ENCODE peak calls at places on chromosome 2, in five cellular contexts. One of them, this sample, is unnamed.

GRCh38 chr2:24617431-24617830 is 126.4 kb downstream of the NCOA1 start:
- DNase-seq in GM12878: no peak
- DNase-seq in HepG2: no peak
- DNase-seq in H1: no peak
- DNase-seq in K562: no peak
- DNase-seq in this sample: no peak

GRCh38 chr2:160956243-160956802 is 203.9 kb upstream of the TANK start:
- DNase-seq in K562: no peak
- DNase-seq in GM12878: no peak
- DNase-seq in H1: no peak
- DNase-seq in HepG2: no peak
- DNase-seq in this sample: no peak

GRCh38 chr2:147567131-147567530 is 277.7 kb upstream of the ACVR2A start:
- DNase-seq in GM12878: no peak
- DNase-seq in H1: no peak
- DNase-seq in HepG2: no peak
- DNase-seq in K562: no peak
- DNase-seq in this sample: no peak

GRCh38 chr2:219292616-219293015 is 13.4 kb downstream of the DNAJB2 start:
- DNase-seq in HepG2: no peak
- DNase-seq in GM12878: no peak
- DNase-seq in K562: no peak
- DNase-seq in H1: no peak
- DNase-seq in this sample: no peak

GRCh38 chr2:10303174-10303633 is 500 bp downstream of the HPCAL1 start:
- DNase-seq in K562: no peak
- DNase-seq in H1: no peak
- DNase-seq in HepG2: no peak
- DNase-seq in GM12878: no peak
- DNase-seq in this sample: no peak

GRCh38 chr2:228767196-228767595 is 503.9 kb downstream of the PID1 start:
- DNase-seq in H1: no peak
- DNase-seq in K562: no peak
- DNase-seq in GM12878: no peak
- DNase-seq in HepG2: no peak
- DNase-seq in this sample: no peak

GRCh38 chr2:119486886-119487285 is 37.4 kb downstream of the SCTR start:
- DNase-seq in H1: no peak
- DNase-seq in HepG2: no peak
- DNase-seq in GM12878: no peak
- DNase-seq in K562: no peak
- DNase-seq in this sample: no peak

GRCh38 chr2:73268831-73269685 is 15.2 kb downstream of the FBXO41 start:
- DNase-seq in K562: no peak
- DNase-seq in GM12878: no peak
- DNase-seq in HepG2: no peak
- DNase-seq in H1: peak; percentile 51
- DNase-seq in this sample: peak; percentile 92

GRCh38 chr2:111705206-111705605 is 178.8 kb downstream of the ANAPC1 start:
- DNase-seq in H1: no peak
- DNase-seq in K562: no peak
- DNase-seq in HepG2: no peak
- DNase-seq in GM12878: no peak
- DNase-seq in this sample: no peak

GRCh38 chr2:73106791-73107190 is 6.0 kb downstream of the RAB11FIP5 start:
- DNase-seq in HepG2: no peak
- DNase-seq in K562: no peak
- DNase-seq in H1: no peak
- DNase-seq in GM12878: no peak
- DNase-seq in this sample: no peak

GRCh38 chr2:46236006-46236875 is 61.0 kb upstream of the EPAS1 start:
- DNase-seq in GM12878: no peak
- DNase-seq in H1: no peak
- DNase-seq in K562: no peak
- DNase-seq in HepG2: no peak
- DNase-seq in this sample: no peak

GRCh38 chr2:95121150-95121494 is 486 bp downstream of the MRPS5 start:
- DNase-seq in GM12878: peak; percentile 8
- DNase-seq in K562: no peak
- DNase-seq in HepG2: peak; percentile 73
- DNase-seq in H1: no peak
- DNase-seq in this sample: no peak

GRCh38 chr2:177329035-177329434 is 63.5 kb upstream of the AGPS start:
- DNase-seq in H1: no peak
- DNase-seq in HepG2: no peak
- DNase-seq in K562: no peak
- DNase-seq in GM12878: no peak
- DNase-seq in this sample: no peak

GRCh38 chr2:177327065-177327464 is 62.5 kb upstream of the NFE2L2 start:
- DNase-seq in GM12878: no peak
- DNase-seq in H1: no peak
- DNase-seq in K562: no peak
- DNase-seq in HepG2: no peak
- DNase-seq in this sample: no peak

GRCh38 chr2:177326005-177326404 is 61.5 kb upstream of the NFE2L2 start:
- DNase-seq in K562: no peak
- DNase-seq in GM12878: no peak
- DNase-seq in H1: no peak
- DNase-seq in HepG2: no peak
- DNase-seq in this sample: no peak

GRCh38 chr2:177326591-177326990 is 62.1 kb upstream of the NFE2L2 start:
- DNase-seq in K562: no peak
- DNase-seq in H1: no peak
- DNase-seq in GM12878: no peak
- DNase-seq in HepG2: no peak
- DNase-seq in this sample: no peak

GRCh38 chr2:177328056-177328455 is 63.5 kb upstream of the NFE2L2 start:
- DNase-seq in H1: no peak
- DNase-seq in HepG2: no peak
- DNase-seq in GM12878: no peak
- DNase-seq in K562: no peak
- DNase-seq in this sample: no peak
- TF ChIP-seq CREB1 in H1: no peak
- TF ChIP-seq CREB1 in HepG2: no peak
- TF ChIP-seq CREB1 in GM12878: no peak
- TF ChIP-seq CREB1 in K562: no peak
- TF ChIP-seq CREB1 in this sample: no peak

GRCh38 chr2:202035089-202035940 is 1.7 kb downstream of the FZD7 start:
- DNase-seq in GM12878: no peak
- DNase-seq in K562: no peak
- DNase-seq in HepG2: no peak
- DNase-seq in H1: no peak
- DNase-seq in this sample: peak; percentile 64
- TF ChIP-seq EZH2 in GM12878: no peak
- TF ChIP-seq EZH2 in K562: no peak
- TF ChIP-seq EZH2 in HepG2: no peak
- TF ChIP-seq EZH2 in H1: no peak
- TF ChIP-seq EZH2 in this sample: no peak

DNA sequence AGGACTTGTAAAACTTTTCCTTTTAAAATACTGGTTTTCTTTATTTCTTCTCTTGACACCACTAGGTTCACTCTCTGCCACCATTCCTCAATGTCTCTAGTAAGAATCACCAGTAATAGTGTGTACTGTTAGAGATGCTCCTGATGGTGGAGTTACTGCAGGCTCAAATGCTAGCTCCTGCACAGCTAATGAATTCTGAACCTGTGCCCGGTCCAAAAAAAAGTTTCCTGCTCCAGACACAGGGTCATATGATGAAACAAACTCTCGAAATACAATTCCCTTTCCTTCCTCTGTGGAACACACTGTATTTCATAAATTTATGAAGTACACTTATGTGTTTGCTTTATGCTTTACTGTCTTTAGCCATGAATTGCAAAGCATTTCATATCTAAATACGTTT is 19.2 kb downstream of the PMS1 start:
- DNase-seq in H1: no peak
- DNase-seq in HepG2: no peak
- DNase-seq in K562: no peak
- DNase-seq in GM12878: no peak
- DNase-seq in this sample: no peak
- H3K27ac ChIP-seq in H1: no peak overlapping the region
- H3K27ac ChIP-seq in HepG2: no peak overlapping the region
- H3K27ac ChIP-seq in K562: no peak overlapping the region
- H3K27ac ChIP-seq in GM12878: no peak overlapping the region
- H3K27ac ChIP-seq in this sample: no peak overlapping the region

GRCh38 chr2:84846041-84846663 is 34.7 kb downstream of the TRABD2A start:
- DNase-seq in H1: no peak
- DNase-seq in GM12878: no peak
- DNase-seq in K562: no peak
- DNase-seq in HepG2: no peak
- DNase-seq in this sample: no peak
- TF ChIP-seq CREB1 in H1: no peak
- TF ChIP-seq CREB1 in GM12878: no peak
- TF ChIP-seq CREB1 in K562: no peak
- TF ChIP-seq CREB1 in HepG2: no peak
- TF ChIP-seq CREB1 in this sample: no peak

DNA sequence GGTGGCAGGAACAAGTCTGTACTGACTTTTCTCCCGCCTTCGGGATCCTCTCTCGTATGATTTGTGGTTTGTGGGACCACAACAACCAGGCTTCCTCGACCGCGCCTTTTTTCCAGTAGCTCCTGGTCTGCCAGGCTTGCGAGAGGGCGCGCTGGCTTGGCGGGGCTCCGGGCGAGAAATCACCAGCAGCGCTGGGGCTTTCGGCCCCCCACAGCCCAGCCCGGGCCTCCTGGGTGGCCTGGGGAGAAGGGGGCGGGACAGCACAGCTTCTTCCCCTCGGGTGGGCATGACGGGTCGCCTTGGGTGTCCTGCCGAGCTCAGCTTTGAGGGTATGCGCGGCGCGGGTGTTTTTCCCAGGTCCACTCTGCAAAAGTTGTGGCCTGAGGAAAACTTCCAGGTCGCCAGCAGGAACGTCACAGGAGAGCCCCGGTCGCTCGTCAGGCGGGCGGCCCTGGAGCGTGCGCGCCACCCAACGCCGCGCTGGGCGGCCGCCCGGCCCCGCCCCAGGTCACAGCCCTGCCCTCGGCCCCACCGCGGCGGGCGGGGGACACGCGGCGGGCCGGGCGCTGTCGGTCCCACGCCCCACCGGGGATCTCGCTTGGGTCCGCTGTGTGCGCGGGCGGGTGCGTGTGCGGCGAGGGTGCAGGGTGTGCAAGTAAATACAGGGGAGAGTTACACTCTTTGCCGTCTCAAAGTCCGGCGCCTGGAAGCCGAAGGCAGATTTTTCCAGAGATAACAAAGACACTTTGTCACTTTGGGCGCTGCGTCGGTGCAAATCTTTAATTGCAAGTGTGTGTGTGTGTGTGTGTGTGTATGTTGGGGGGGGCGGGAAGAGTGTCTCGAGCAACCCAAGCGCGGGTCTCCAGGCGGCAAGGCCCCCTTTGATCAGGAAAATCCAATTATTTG is 728 bp upstream of the SP5 start:
- DNase-seq in HepG2: no peak
- DNase-seq in GM12878: no peak
- DNase-seq in H1: no peak
- DNase-seq in K562: peak; percentile 96
- DNase-seq in this sample: peak; percentile 51
- TF ChIP-seq EZH2 in HepG2: no peak
- TF ChIP-seq EZH2 in GM12878: no peak
- TF ChIP-seq EZH2 in H1: no peak
- TF ChIP-seq EZH2 in K562: no peak
- TF ChIP-seq EZH2 in this sample: peak; percentile 96

GRCh38 chr2:101843471-101843870 is 146.0 kb downstream of the MAP4K4 start:
- DNase-seq in HepG2: no peak
- DNase-seq in K562: no peak
- DNase-seq in GM12878: no peak
- DNase-seq in H1: no peak
- DNase-seq in this sample: no peak

GRCh38 chr2:101844055-101844635 is 146.6 kb downstream of the MAP4K4 start:
- DNase-seq in HepG2: no peak
- DNase-seq in H1: no peak
- DNase-seq in K562: no peak
- DNase-seq in GM12878: no peak
- DNase-seq in this sample: no peak

GRCh38 chr2:101842471-101842870 is 145.0 kb downstream of the MAP4K4 start:
- DNase-seq in K562: no peak
- DNase-seq in GM12878: no peak
- DNase-seq in H1: no peak
- DNase-seq in HepG2: no peak
- DNase-seq in this sample: no peak

GRCh38 chr2:101843048-101843447 is 145.5 kb downstream of the MAP4K4 start:
- DNase-seq in HepG2: no peak
- DNase-seq in GM12878: no peak
- DNase-seq in H1: no peak
- DNase-seq in K562: no peak
- DNase-seq in this sample: no peak

GRCh38 chr2:101841679-101842327 is 144.3 kb downstream of the MAP4K4 start:
- DNase-seq in K562: no peak
- DNase-seq in HepG2: no peak
- DNase-seq in H1: no peak
- DNase-seq in GM12878: no peak
- DNase-seq in this sample: no peak
- H3K27ac ChIP-seq in K562: no peak overlapping the region
- H3K27ac ChIP-seq in HepG2: no peak overlapping the region
- H3K27ac ChIP-seq in H1: no peak overlapping the region
- H3K27ac ChIP-seq in GM12878: no peak overlapping the region
- H3K27ac ChIP-seq in this sample: no peak overlapping the region

GRCh38 chr2:60998628-60999545 is 18.6 kb upstream of the PEX13 start:
- DNase-seq in K562: peak; percentile 29
- DNase-seq in H1: no peak
- DNase-seq in HepG2: peak; percentile 62
- DNase-seq in GM12878: no peak
- DNase-seq in this sample: peak; percentile 75
- TF ChIP-seq CREB1 in K562: no peak
- TF ChIP-seq CREB1 in H1: no peak
- TF ChIP-seq CREB1 in HepG2: no peak
- TF ChIP-seq CREB1 in GM12878: no peak
- TF ChIP-seq CREB1 in this sample: no peak

DNA sequence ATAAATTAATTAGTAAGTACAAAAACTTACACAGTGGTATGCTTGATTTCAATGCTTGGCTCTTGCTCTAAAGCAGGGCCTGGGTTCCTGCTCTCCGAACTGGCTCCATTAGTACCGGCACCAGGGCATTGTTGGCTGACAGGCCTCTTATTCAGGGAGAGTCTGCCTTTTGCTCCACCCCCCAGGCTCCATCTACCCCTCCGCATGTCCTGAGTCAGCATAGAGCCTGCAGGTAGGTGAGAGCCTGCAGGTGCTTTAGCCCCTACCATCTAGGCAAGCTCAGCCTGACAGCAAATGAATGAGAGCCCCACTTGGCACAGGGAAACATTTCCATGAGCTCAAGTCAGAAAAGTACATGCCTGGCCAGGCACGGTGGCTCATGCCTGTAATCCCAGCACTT is 35.1 kb upstream of the EFHD1 start:
- DNase-seq in H1: no peak
- DNase-seq in K562: no peak
- DNase-seq in HepG2: no peak
- DNase-seq in GM12878: no peak
- DNase-seq in this sample: no peak
- TF ChIP-seq EZH2 in H1: no peak
- TF ChIP-seq EZH2 in K562: no peak
- TF ChIP-seq EZH2 in HepG2: no peak
- TF ChIP-seq EZH2 in GM12878: no peak
- TF ChIP-seq EZH2 in this sample: no peak

DNA sequence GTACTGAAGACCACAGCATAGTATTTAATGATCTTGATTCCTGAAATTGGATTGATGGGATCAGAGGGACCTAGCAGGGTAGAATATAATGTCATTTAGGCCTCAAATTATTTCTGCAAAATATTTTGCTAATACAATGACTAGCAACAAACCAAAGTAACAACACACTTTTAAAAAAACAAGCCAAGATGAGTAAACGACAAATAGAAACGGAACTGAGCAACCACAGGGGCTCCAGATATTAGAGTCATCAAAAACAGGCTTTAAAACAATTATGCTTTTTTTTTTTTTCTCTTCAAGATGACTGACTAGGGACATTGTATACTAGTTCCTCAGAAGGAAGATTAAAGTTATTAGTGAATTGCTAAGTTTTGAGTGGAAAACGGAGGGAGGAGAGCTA is 447.1 kb upstream of the MMADHC start:
- DNase-seq in HepG2: no peak
- DNase-seq in K562: no peak
- DNase-seq in H1: no peak
- DNase-seq in GM12878: no peak
- DNase-seq in this sample: no peak
- H3K27ac ChIP-seq in HepG2: no peak overlapping the region
- H3K27ac ChIP-seq in K562: no peak overlapping the region
- H3K27ac ChIP-seq in H1: no peak overlapping the region
- H3K27ac ChIP-seq in GM12878: no peak overlapping the region
- H3K27ac ChIP-seq in this sample: no peak overlapping the region